ENCODE peak calls at places on chromosomes 2 and 18, in five cellular contexts. R, Q, H, W and E are unnamed samples.
A peak's percentile ranks its signal among the peaks of the same experiment; 100 is the strongest.

GRCh38 chr2:205198130-205198505 is 484.2 kb upstream of the NRP2 start:
- DNase-seq in R (no peak), Q (no peak), H (no peak), W (no peak), E (no peak)

GRCh38 chr2:239397856-239398470 is 2.9 kb downstream of the HDAC4 start:
- DNase-seq in R (no peak), Q (no peak), H (no peak), W (no peak), E (no peak)

GRCh38 chr2:33457588-33458247 is 18.7 kb upstream of the RASGRP3 start:
- DNase-seq in R (no peak), Q (no peak), H (peak; percentile 79), W (no peak), E (no peak)

GRCh38 chr18:55688066-55688465 is 100.1 kb upstream of the TCF4 start:
- DNase-seq in R (no peak), Q (no peak), H (peak; percentile 85), W (no peak), E (no peak)

GRCh38 chr18:47881752-47882455 is 48.6 kb downstream of the SMAD2 start:
- DNase-seq in R (no peak), Q (no peak), H (peak; percentile 17), W (peak; percentile 30), E (no peak)

GRCh38 chr2:113098061-113098460 is 29.3 kb upstream of the IL1RN start:
- DNase-seq in R (no peak), Q (no peak), H (no peak), W (no peak), E (no peak)

GRCh38 chr2:45669109-45669508 is 17.6 kb downstream of the PRKCE start:
- DNase-seq in R (no peak), Q (no peak), H (peak; percentile 48), W (peak; percentile 60), E (no peak)

GRCh38 chr2:191690327-191690726 is 12.4 kb downstream of the NABP1 start:
- DNase-seq in R (no peak), Q (no peak), H (no peak), W (no peak), E (no peak)

GRCh38 chr2:208977582-208977981 is 446.3 kb upstream of the MAP2 start:
- DNase-seq in R (no peak), Q (no peak), H (no peak), W (no peak), E (no peak)

GRCh38 chr2:165401285-165401852 is 68.1 kb upstream of the CSRNP3 start:
- DNase-seq in R (no peak), Q (no peak), H (no peak), W (peak; percentile 71), E (peak; percentile 52)

GRCh38 chr2:208350610-208351009 is 56.0 kb upstream of the PTH2R start:
- DNase-seq in R (no peak), Q (no peak), H (no peak), W (peak; percentile 19), E (no peak)

GRCh38 chr18:75218064-75218463 is 7.5 kb downstream of the TSHZ1 start:
- DNase-seq in R (no peak), Q (no peak), H (no peak), W (no peak), E (no peak)

GRCh38 chr2:88626171-88627054 is 851 bp downstream of the EIF2AK3 start:
- DNase-seq in R (peak; percentile 45), Q (no peak), H (peak; percentile 13), W (peak; percentile 30), E (peak; percentile 29)

GRCh38 chr2:240371461-240372000 is 63.9 kb upstream of the GPC1 start:
- DNase-seq in R (no peak), Q (no peak), H (no peak), W (no peak), E (no peak)

GRCh38 chr2:124267821-124268220 is 242.7 kb downstream of the CNTNAP5 start:
- DNase-seq in R (no peak), Q (no peak), H (no peak), W (peak; percentile 47), E (no peak)

GRCh38 chr2:85063981-85064599 is 69.1 kb upstream of the TCF7L1 start:
- DNase-seq in R (no peak), Q (no peak), H (no peak), W (no peak), E (no peak)

GRCh38 chr2:3628241-3628679 is 29.7 kb upstream of the ALLC start:
- DNase-seq in R (peak; percentile 26), Q (no peak), H (no peak), W (no peak), E (no peak)

GRCh38 chr2:182033449-182033848 is 47.8 kb downstream of the PPP1R1C start:
- DNase-seq in R (no peak), Q (no peak), H (no peak), W (no peak), E (no peak)

GRCh38 chr2:85768713-85769112 is 14.9 kb downstream of the ATOH8 start:
- DNase-seq in R (no peak), Q (no peak), H (no peak), W (peak; percentile 71), E (no peak)

GRCh38 chr18:41731887-41732286 is 223.1 kb upstream of the PIK3C3 start:
- DNase-seq in R (no peak), Q (no peak), H (no peak), W (peak; percentile 24), E (no peak)

GRCh38 chr2:186399082-186399644 is 86.9 kb upstream of the ZC3H15 start:
- DNase-seq in R (no peak), Q (no peak), H (no peak), W (no peak), E (no peak)

GRCh38 chr18:32919799-32920198 is 147.0 kb upstream of the KLHL14 start:
- DNase-seq in R (peak; percentile 79), Q (peak; percentile 39), H (no peak), W (no peak), E (peak; percentile 29)

GRCh38 chr2:1799174-1799573 is 54.9 kb upstream of the PXDN start:
- DNase-seq in R (no peak), Q (no peak), H (no peak), W (no peak), E (no peak)

GRCh38 chr2:55165567-55165966 is 66.5 kb downstream of the CLHC1 start:
- DNase-seq in R (no peak), Q (no peak), H (peak; percentile 53), W (peak; percentile 70), E (no peak)

GRCh38 chr2:104841694-104842093 is 12.2 kb upstream of the POU3F3 start:
- DNase-seq in R (no peak), Q (no peak), H (no peak), W (no peak), E (no peak)
- H3K27me3 ChIP-seq in R (peaks cover 37% of the 10 kb centered on the region), Q (peaks cover 60% of the 10 kb centered on the region), H (peaks cover 49% of the 10 kb centered on the region), W (peaks cover 53% of the 10 kb centered on the region), E (no peaks in the 10 kb centered on the region)

GRCh38 chr2:74458132-74458956 is at the start of gene WBP1:
- DNase-seq in R (peak; percentile 100), Q (peak; percentile 100), H (peak; percentile 100), W (peak; percentile 100), E (peak; percentile 100)

GRCh38 chr2:74457549-74458131 is 598 bp upstream of the WBP1 start:
- DNase-seq in R (peak; percentile 83), Q (no peak), H (peak; percentile 67), W (peak; percentile 60), E (peak; percentile 67)

GRCh38 chr2:74458957-74459290 is 686 bp downstream of the WBP1 start:
- DNase-seq in R (no peak), Q (no peak), H (no peak), W (peak; percentile 46), E (no peak)

GRCh38 chr2:74454654-74455511 is at the start of gene INO80B:
- DNase-seq in R (peak; percentile 94), Q (peak; percentile 86), H (peak; percentile 95), W (peak; percentile 98), E (peak; percentile 98)

GRCh38 chr2:74457129-74457548 is 1.1 kb upstream of the WBP1 start:
- DNase-seq in R (no peak), Q (no peak), H (no peak), W (no peak), E (no peak)
- H2BK12ac ChIP-seq in R (no peak overlapping the region), Q (no peak overlapping the region), H (peak overlapping the region; percentile 3), W (no peak overlapping the region), E (peak overlapping the region; percentile 7)

DNA sequence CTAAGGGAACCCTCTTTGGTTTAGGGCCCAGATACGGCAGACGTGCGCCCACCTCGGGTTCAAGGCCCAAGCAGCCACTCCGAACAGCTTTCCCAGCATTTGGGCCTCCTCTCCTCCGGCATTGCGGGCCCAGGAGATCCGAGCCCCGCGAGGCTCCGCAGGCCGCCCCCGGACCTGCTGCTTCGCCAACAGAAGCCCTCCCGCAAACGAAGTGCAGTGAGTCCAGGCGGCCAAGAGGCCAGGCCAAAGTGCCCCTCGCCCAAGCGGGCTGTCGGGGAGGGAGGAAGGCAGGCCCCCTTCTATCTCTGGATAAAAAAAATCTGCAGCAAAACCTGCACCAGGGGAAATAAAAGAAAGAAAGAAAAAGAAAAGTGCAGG is 6.0 kb downstream of the EN1 start:
- DNase-seq in R (peak; percentile 28), Q (no peak), H (no peak), W (no peak), E (peak; percentile 30)
- H3K27me3 ChIP-seq in R (peaks cover 96% of the 10 kb centered on the region), Q (peaks cover 100% of the 10 kb centered on the region), H (peaks cover 74% of the 10 kb centered on the region), W (no peaks in the 10 kb centered on the region), E (peaks cover 77% of the 10 kb centered on the region)

DNA sequence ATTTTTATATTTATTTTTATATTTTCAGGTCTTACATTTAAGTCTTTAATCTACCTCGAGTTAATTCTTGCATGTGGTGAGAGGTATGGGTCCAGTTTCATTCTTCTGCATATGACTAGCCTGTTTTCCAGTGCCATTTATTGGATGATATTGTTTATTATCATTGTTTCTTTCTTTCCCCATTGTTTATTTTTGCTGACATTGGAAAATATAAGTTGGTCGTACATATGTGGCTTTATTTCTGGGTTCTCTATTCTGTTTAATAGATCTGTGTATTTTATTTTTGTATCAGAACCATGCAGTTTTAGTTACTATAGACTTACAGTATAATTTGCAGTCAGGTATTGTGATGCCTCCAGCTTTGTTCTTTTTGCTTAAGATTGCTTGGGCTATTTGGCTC is 113.4 kb upstream of the VWC2L start:
- DNase-seq in R (no peak), Q (no peak), H (no peak), W (no peak), E (no peak)
- H2BK12ac ChIP-seq in R (no peak overlapping the region), Q (no peak overlapping the region), H (no peak overlapping the region), W (no peak overlapping the region), E (no peak overlapping the region)

DNA sequence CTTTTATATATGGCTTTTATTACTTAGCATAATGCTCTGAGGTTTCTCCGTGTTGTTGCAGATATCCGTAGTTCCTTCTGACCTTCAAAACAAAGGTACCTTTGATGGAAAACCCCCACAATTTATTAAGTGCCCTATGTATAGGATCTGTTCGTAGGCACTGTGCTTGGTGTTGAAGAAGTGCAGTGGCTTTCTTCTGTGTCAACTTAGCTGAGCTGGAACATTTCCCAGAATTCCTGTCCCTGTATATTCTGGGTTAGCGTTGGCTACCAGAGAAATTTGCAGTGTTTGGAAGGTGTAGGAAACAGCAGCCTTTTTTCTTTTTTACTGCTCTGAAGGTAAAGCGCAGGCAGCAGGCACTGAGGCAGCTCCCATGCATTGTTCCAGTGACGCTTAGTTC is 56.3 kb upstream of the MSH2 start:
- DNase-seq in R (no peak), Q (no peak), H (no peak), W (no peak), E (no peak)
- H3K27me3 ChIP-seq in R (no peaks in the 10 kb centered on the region), Q (no peaks in the 10 kb centered on the region), H (no peaks in the 10 kb centered on the region), W (peaks cover 9% of the 10 kb centered on the region), E (no peaks in the 10 kb centered on the region)

GRCh38 chr18:76490040-76490439 is 5.0 kb downstream of the ZNF516 start:
- DNase-seq in R (no peak), Q (no peak), H (no peak), W (no peak), E (no peak)
- H2BK12ac ChIP-seq in R (no peak overlapping the region), Q (no peak overlapping the region), H (no peak overlapping the region), W (no peak overlapping the region), E (no peak overlapping the region)